ENCODE peak calls at places on chromosomes 12 and 14, in nine cellular contexts. P is CD8-positive, alpha-beta memory T cell; J is body of pancreas; R is SJSA1; Z is tibial nerve; L is pancreas; W is upper lobe of right lung; S is breast epithelium; O is A549. K is an unnamed sample.

GRCh38 chr14:54487771-54488170 is 1.0 kb downstream of the GMFB start:
- DNase-seq in P (no peak), J (no peak), R (no peak), Z (no peak), L (no peak), W (no peak), S (no peak), O (peak; percentile 53), K (no peak)

GRCh38 chr12:54143233-54143986 is 45.4 kb downstream of the SMUG1 start:
- DNase-seq in P (no peak), J (no peak), R (no peak), Z (no peak), L (no peak), W (no peak), S (no peak), O (no peak), K (no peak)

GRCh38 chr14:77264466-77265186 is 6.4 kb downstream of the NGB start:
- DNase-seq in P (no peak), J (no peak), R (no peak), Z (no peak), L (no peak), W (no peak), S (no peak), O (no peak), K (no peak)

GRCh38 chr14:73027984-73028383 is 1.1 kb upstream of the ZFYVE1 start:
- DNase-seq in P (no peak), J (no peak), R (no peak), Z (no peak), L (no peak), W (no peak), S (no peak), O (no peak), K (no peak)

GRCh38 chr14:71647086-71647784 is 285.0 kb upstream of the RGS6 start:
- DNase-seq in P (no peak), J (peak; percentile 37), R (no peak), Z (no peak), L (peak; percentile 4), W (no peak), S (no peak), O (no peak), K (no peak)

GRCh38 chr12:3662516-3662915 is 90.4 kb downstream of the CRACR2A start:
- DNase-seq in P (no peak), J (no peak), R (no peak), Z (no peak), L (no peak), W (no peak), S (no peak), O (no peak), K (no peak)

GRCh38 chr12:47029903-47030302 is 49.5 kb upstream of the PCED1B start:
- DNase-seq in P (no peak), J (no peak), R (peak; percentile 79), Z (no peak), L (no peak), W (no peak), S (no peak), O (no peak), K (no peak)

GRCh38 chr12:11706509-11707331 is 57.2 kb downstream of the ETV6 start:
- DNase-seq in P (no peak), J (peak; percentile 63), R (no peak), Z (no peak), L (no peak), W (no peak), S (peak; percentile 88), O (no peak), K (no peak)

GRCh38 chr14:44403194-44403593 is 103.9 kb downstream of the FSCB start:
- DNase-seq in P (no peak), J (no peak), R (no peak), Z (no peak), L (no peak), W (no peak), S (no peak), O (no peak), K (no peak)

GRCh38 chr14:44404599-44405349 is 102.3 kb downstream of the FSCB start:
- DNase-seq in P (no peak), J (no peak), R (no peak), Z (no peak), L (no peak), W (no peak), S (no peak), O (no peak), K (no peak)

GRCh38 chr14:44405350-44405619 is 101.8 kb downstream of the FSCB start:
- DNase-seq in P (no peak), J (no peak), R (no peak), Z (no peak), L (no peak), W (no peak), S (no peak), O (no peak), K (no peak)

DNA sequence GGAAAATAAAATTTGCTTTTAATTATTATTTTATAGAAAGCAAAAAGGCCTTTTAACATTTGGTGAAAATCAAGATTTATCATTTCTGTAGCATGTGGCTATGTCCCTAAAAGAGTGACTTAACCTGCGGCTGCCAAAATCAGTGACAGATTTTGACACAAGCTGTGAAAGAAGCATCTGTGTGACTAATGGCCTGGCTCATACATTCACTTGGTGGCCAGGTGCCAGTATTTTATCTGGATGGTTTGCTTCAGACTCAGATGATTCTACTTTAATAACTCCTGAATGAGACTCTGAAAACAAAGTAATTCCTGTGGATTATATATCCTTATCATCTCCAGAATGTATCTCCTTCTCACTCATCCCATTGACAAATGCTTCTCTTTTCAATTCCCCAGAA is 103.1 kb downstream of the FSCB start:
- DNase-seq in P (no peak), J (no peak), R (no peak), Z (no peak), L (no peak), W (no peak), S (no peak), O (no peak), K (no peak)
- H3K27ac ChIP-seq in P (no peak overlapping the region), J (no peak overlapping the region), R (no peak overlapping the region), Z (no peak overlapping the region), L (no peak overlapping the region), W (no peak overlapping the region), S (no peak overlapping the region), O (no peak overlapping the region), K (no peak overlapping the region)

GRCh38 chr12:88552672-88553079 is 27.6 kb downstream of the KITLG start:
- DNase-seq in P (no peak), J (no peak), R (no peak), Z (no peak), L (no peak), W (no peak), S (no peak), O (peak; percentile 77), K (no peak)

GRCh38 chr12:88558341-88558867 is 21.9 kb downstream of the KITLG start:
- DNase-seq in P (no peak), J (no peak), R (no peak), Z (no peak), L (no peak), W (no peak), S (no peak), O (no peak), K (no peak)

GRCh38 chr12:88559199-88559598 is 21.1 kb downstream of the KITLG start:
- DNase-seq in P (no peak), J (no peak), R (no peak), Z (no peak), L (no peak), W (no peak), S (no peak), O (no peak), K (no peak)

GRCh38 chr12:88553941-88554658 is 26.2 kb downstream of the KITLG start:
- DNase-seq in P (no peak), J (peak; percentile 33), R (no peak), Z (peak; percentile 44), L (peak; percentile 7), W (no peak), S (peak; percentile 54), O (peak; percentile 74), K (no peak)

DNA sequence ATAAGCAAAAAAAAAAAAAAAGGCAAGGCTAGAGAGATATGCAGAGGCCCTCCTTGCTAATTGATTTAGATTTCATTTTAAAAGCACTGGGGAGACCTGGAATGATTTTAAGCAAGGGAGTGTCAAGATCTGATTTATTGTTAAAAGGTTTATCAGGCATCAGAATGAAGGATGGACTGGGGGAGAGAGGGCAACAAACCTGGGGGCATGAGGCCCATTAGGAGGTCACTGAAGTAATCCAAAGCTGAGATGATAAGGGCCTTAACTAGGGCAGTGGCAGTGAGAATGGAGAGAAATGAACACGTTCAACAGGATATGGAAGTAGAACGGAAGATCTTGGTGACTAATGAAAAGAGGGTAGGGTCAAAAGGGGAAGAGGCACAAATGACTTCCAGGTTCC is 24.1 kb downstream of the KITLG start:
- DNase-seq in P (no peak), J (no peak), R (no peak), Z (no peak), L (no peak), W (no peak), S (no peak), O (no peak), K (no peak)
- H3K27ac ChIP-seq in P (no peak overlapping the region), J (no peak overlapping the region), R (no peak overlapping the region), Z (no peak overlapping the region), L (no peak overlapping the region), W (no peak overlapping the region), S (no peak overlapping the region), O (peak overlapping the region; percentile 42), K (no peak overlapping the region)

GRCh38 chr12:13170892-13171490 is 25.5 kb upstream of the EMP1 start:
- DNase-seq in P (no peak), J (no peak), R (no peak), Z (no peak), L (no peak), W (no peak), S (no peak), O (no peak), K (no peak)

GRCh38 chr12:13173537-13173936 is 23.0 kb upstream of the EMP1 start:
- DNase-seq in P (no peak), J (peak; percentile 60), R (peak; percentile 89), Z (peak; percentile 79), L (no peak), W (no peak), S (peak; percentile 70), O (no peak), K (no peak)

GRCh38 chr12:13169255-13169654 is 27.3 kb upstream of the EMP1 start:
- DNase-seq in P (no peak), J (no peak), R (no peak), Z (no peak), L (no peak), W (no peak), S (no peak), O (no peak), K (no peak)

GRCh38 chr12:13173012-13173441 is 23.5 kb upstream of the EMP1 start:
- DNase-seq in P (no peak), J (no peak), R (no peak), Z (peak; percentile 57), L (no peak), W (no peak), S (no peak), O (no peak), K (no peak)

DNA sequence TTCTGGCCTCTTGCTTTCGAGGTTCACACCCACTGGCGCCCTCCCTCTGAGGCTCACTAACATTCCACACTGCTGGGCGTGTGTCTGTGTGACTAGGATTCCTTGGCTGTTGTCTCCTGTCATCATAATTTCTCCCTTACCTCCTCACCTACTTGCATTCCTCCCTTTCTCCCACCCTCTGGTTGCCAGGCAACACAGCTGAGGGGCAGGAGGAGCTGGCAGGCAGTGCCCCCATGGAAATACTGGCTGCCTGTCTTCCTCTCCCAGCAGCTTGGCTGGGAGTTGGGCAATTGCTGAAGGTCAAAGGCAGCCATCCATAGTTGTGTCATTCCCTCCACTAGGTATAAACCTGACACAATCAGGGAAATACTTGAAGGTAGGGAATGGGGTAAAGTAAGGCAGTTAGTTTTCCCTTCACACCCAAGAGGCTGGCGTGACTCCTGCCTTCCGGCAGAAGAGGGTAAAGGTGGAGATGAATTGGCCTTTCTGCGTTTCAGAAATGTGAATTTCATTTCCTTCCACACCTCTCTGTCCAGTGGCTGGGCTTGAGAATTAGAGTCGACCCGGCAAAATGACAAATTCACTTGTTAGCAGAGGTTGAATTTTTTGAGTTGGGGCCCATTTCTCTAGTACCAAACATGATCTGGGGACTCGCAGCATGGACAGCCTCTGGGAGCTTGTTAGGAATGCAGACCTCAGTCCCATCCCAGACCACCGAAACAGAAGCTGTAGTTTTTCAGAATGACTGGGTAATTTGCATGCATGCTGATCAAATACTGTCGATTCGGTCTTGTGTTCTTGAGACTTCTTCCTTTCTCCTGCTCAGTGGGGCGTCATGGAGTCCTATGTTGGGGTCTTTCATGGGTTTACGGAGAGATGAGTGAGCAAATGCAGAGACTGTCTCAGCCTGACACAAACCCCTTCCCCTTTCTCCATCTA is 24.3 kb upstream of the EMP1 start:
- DNase-seq in P (no peak), J (peak; percentile 44), R (peak; percentile 59), Z (peak; percentile 28), L (peak; percentile 18), W (no peak), S (peak; percentile 87), O (peak; percentile 74), K (peak; percentile 51)
- H3K27ac ChIP-seq in P (no peak overlapping the region), J (no peak overlapping the region), R (peak overlapping the region; percentile 74), Z (peak overlapping the region; percentile 79), L (peak overlapping the region; percentile 8), W (peak overlapping the region; percentile 18), S (peak overlapping the region; percentile 88), O (peak overlapping the region; percentile 43), K (no peak overlapping the region)

DNA sequence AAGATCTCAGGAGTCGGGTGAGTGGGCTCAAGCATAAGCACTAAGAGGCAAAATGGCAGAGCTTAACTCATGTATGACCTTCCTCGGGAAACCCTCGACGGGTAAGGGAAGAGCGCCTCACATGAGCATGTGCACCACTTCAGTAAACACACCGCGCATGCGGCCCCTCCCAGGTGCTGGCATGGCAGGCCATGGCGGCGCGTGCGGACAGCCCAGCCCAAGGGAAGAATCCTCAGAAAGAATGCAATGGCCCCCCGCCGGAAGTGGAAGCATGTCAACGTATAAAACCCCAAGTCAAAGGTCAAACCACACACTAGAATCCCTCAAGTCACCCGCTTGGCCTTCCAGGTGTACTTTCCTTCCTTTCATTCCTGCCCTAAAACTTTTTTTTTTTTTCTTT is 6.6 kb upstream of the TNFAIP2 start:
- DNase-seq in P (no peak), J (no peak), R (no peak), Z (no peak), L (no peak), W (no peak), S (no peak), O (no peak), K (no peak)
- H3K27ac ChIP-seq in P (no peak overlapping the region), J (no peak overlapping the region), R (no peak overlapping the region), Z (no peak overlapping the region), L (no peak overlapping the region), W (no peak overlapping the region), S (no peak overlapping the region), O (peak overlapping the region; percentile 98), K (no peak overlapping the region)

K was measured in caudate nucleus.